ENCODE peak calls at places on chromosome 10, in eight cellular contexts. Q is CD8-positive, alpha-beta T cell; Y is adrenal gland; I is nephron progenitor cell; S is astrocyte of the cerebellum; V is AG09319; U is A549; D is choroid plexus epithelial cell. R is an unnamed sample.

GRCh38 chr10:14062528-14063260 is 268.0 kb downstream of the FRMD4A start:
- DNase-seq in I (no peak), U (no peak), Q (no peak), D (no peak), S (no peak), V (no peak), Y (no peak), R (no peak)

GRCh38 chr10:81920213-81920829 is 45.3 kb downstream of the NRG3 start:
- DNase-seq in U (no peak), D (peak; percentile 23), V (no peak), S (no peak), Y (no peak), I (peak; percentile 19), Q (no peak), R (no peak)

GRCh38 chr10:93762979-93763391 is 5.2 kb downstream of the LGI1 start:
- DNase-seq in I (no peak), V (no peak), Q (no peak), D (no peak), S (no peak), Y (no peak), U (no peak), R (no peak)

GRCh38 chr10:110444009-110444347 is 53.7 kb upstream of the DUSP5 start:
- DNase-seq in I (peak; percentile 39), V (no peak), Y (peak; percentile 12), Q (no peak), S (no peak), U (no peak), D (no peak), R (no peak)

GRCh38 chr10:17119845-17120244 is 9.8 kb downstream of the CUBN start:
- DNase-seq in V (no peak), I (no peak), S (no peak), D (no peak), Y (no peak), Q (no peak), U (no peak), R (no peak)

GRCh38 chr10:98172073-98172472 is 37.6 kb downstream of the R3HCC1L start:
- DNase-seq in V (no peak), D (peak; percentile 18), I (no peak), Q (no peak), Y (no peak), U (no peak), S (peak; percentile 48), R (no peak)

GRCh38 chr10:129767751-129768150 is 196.3 kb downstream of the EBF3 start:
- DNase-seq in Y (no peak), S (no peak), Q (no peak), I (no peak), V (no peak), D (no peak), U (no peak), R (no peak)

GRCh38 chr10:12045610-12046009 is 3.0 kb upstream of the UPF2 start:
- DNase-seq in V (no peak), U (no peak), Y (no peak), S (no peak), I (no peak), Q (no peak), D (no peak), R (no peak)

GRCh38 chr10:126659750-126660149 is 10.7 kb downstream of the C10orf90 start:
- DNase-seq in Y (no peak), I (no peak), D (no peak), S (no peak), U (no peak), Q (no peak), V (no peak), R (no peak)

GRCh38 chr10:116312091-116312490 is 12.2 kb upstream of the CCDC172 start:
- DNase-seq in U (no peak), D (no peak), Q (no peak), V (no peak), Y (no peak), S (peak; percentile 11), I (no peak), R (no peak)

GRCh38 chr10:103936022-103936421 is 18.0 kb upstream of the STN1 start:
- DNase-seq in I (no peak), Q (no peak), S (no peak), U (no peak), Y (no peak), D (no peak), V (no peak), R (no peak)

GRCh38 chr10:49349390-49349789 is 46.5 kb downstream of the DRGX start:
- DNase-seq in V (no peak), S (no peak), U (no peak), D (no peak), I (no peak), Y (no peak), Q (no peak), R (no peak)

GRCh38 chr10:44906476-44906875 is 4.7 kb upstream of the TMEM72 start:
- DNase-seq in S (no peak), Y (no peak), I (no peak), U (no peak), Q (no peak), D (no peak), V (no peak), R (no peak)

GRCh38 chr10:102593804-102594079 is 50.5 kb upstream of the TRIM8 start:
- DNase-seq in Y (no peak), Q (no peak), V (no peak), I (no peak), U (no peak), D (no peak), S (no peak), R (no peak)

GRCh38 chr10:15748137-15748536 is 28.4 kb upstream of the ITGA8 start:
- DNase-seq in U (no peak), V (no peak), Q (no peak), I (no peak), D (peak; percentile 10), S (no peak), Y (no peak), R (no peak)
- TF ChIP-seq CTCF in U (no peak), V (no peak), Q (no peak), I (no peak), D (no peak), S (no peak), Y (no peak), R (no peak)

GRCh38 chr10:71010730-71011129 is 122.4 kb upstream of the PCBD1 start:
- DNase-seq in V (no peak), U (no peak), I (no peak), D (peak; percentile 12), Y (no peak), Q (no peak), S (no peak), R (no peak)
- TF ChIP-seq CTCF in V (no peak), U (no peak), I (no peak), D (peak; percentile 36), Y (no peak), Q (no peak), S (no peak), R (no peak)

GRCh38 chr10:79129361-79129997 is 60.7 kb downstream of the ZMIZ1 start:
- DNase-seq in D (peak; percentile 61), V (no peak), Q (no peak), S (no peak), I (peak; percentile 79), Y (no peak), U (no peak), R (peak; percentile 70)
- TF ChIP-seq CTCF in D (peak; percentile 28), V (peak; percentile 15), Q (no peak), S (peak; percentile 8), I (no peak), Y (no peak), U (no peak), R (no peak)

GRCh38 chr10:33327750-33328149 is 6.7 kb downstream of the NRP1 start:
- DNase-seq in D (peak; percentile 53), U (no peak), I (no peak), S (no peak), Y (no peak), V (no peak), Q (no peak), R (no peak)
- TF ChIP-seq CTCF in D (peak; percentile 60), U (peak; percentile 50), I (no peak), S (peak; percentile 50), Y (no peak), V (peak; percentile 34), Q (no peak), R (peak; percentile 42)

GRCh38 chr10:3080608-3081007 is 13.3 kb downstream of the PFKP start:
- DNase-seq in S (no peak), Y (no peak), U (peak; percentile 60), D (no peak), Q (no peak), I (no peak), V (no peak), R (no peak)

GRCh38 chr10:3074985-3075600 is 7.7 kb downstream of the PFKP start:
- DNase-seq in V (no peak), S (no peak), Y (no peak), I (no peak), D (no peak), Q (no peak), U (no peak), R (no peak)

GRCh38 chr10:3077506-3077905 is 10.2 kb downstream of the PFKP start:
- DNase-seq in S (no peak), V (no peak), Q (no peak), Y (no peak), D (no peak), I (no peak), U (no peak), R (no peak)

GRCh38 chr10:3076138-3076537 is 8.8 kb downstream of the PFKP start:
- DNase-seq in U (no peak), V (no peak), Q (no peak), I (no peak), S (no peak), D (no peak), Y (no peak), R (no peak)

DNA sequence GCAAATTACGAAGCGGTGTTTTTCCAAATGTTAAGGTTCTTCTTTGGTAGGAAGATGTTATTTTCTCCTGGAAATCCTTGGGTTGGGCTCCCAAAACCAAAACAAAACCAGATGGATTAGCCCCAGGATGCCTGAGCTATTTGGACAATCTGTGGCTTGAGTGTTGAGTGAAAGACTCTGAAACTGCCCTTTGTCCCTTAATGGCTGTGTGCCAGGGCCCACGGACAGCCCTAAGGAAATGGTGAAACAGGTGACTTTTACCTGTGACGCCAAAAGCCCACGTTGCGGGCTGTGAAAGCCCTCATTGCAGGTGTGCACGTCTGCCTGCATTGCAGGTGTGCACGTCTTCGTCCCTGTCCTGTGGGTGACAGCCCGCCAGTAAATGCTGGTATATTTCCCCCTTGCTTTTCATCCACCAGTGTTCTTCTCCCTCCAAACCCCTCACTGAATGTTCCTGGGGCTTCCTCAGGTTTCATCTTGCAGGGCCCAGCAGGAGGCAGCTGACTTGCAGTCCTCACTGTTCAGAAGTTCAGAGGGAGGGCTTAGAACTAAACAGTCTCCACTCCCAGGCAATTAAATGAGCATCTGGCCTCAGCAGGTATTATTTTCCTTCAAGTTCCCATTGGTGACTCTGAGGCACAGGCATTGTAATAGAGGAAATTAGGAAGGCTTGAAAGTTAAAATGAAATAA is 10.7 kb downstream of the PFKP start:
- DNase-seq in I (no peak), U (no peak), D (peak; percentile 88), V (no peak), Y (no peak), S (no peak), Q (no peak), R (no peak)
- TF ChIP-seq CTCF in I (no peak), U (no peak), D (peak; percentile 59), V (no peak), Y (no peak), S (peak; percentile 18), Q (no peak), R (no peak)

R was measured in neural crest cell.